ENCODE peak calls at places on chromosomes 6 and 20, in eight cellular contexts. One of them, this sample, is unnamed.

GRCh38 chr6:39493717-39494116 is 171.2 kb upstream of the KCNK16 start:
- DNase-seq in transverse colon: no peak
- DNase-seq in hepatocyte: no peak
- DNase-seq in NT2/D1: no peak
- DNase-seq in upper lobe of right lung: no peak
- DNase-seq in mucosa of descending colon: no peak
- DNase-seq in GM23338: no peak
- DNase-seq in thyroid gland: no peak
- DNase-seq in this sample: no peak

GRCh38 chr6:67328269-67328668 is 1306.8 kb upstream of the ADGRB3 start:
- DNase-seq in NT2/D1: no peak
- DNase-seq in GM23338: no peak
- DNase-seq in upper lobe of right lung: no peak
- DNase-seq in transverse colon: no peak
- DNase-seq in thyroid gland: no peak
- DNase-seq in hepatocyte: no peak
- DNase-seq in mucosa of descending colon: no peak
- DNase-seq in this sample: no peak

GRCh38 chr20:53080969-53081871 is 109.1 kb downstream of the TSHZ2 start:
- DNase-seq in upper lobe of right lung: no peak
- DNase-seq in transverse colon: peak; percentile 20
- DNase-seq in mucosa of descending colon: peak; percentile 45
- DNase-seq in GM23338: no peak
- DNase-seq in thyroid gland: no peak
- DNase-seq in NT2/D1: no peak
- DNase-seq in hepatocyte: peak; percentile 69
- DNase-seq in this sample: peak; percentile 39

GRCh38 chr6:100577425-100577824 is 112.7 kb upstream of the SIM1 start:
- DNase-seq in mucosa of descending colon: no peak
- DNase-seq in NT2/D1: no peak
- DNase-seq in GM23338: no peak
- DNase-seq in thyroid gland: no peak
- DNase-seq in transverse colon: no peak
- DNase-seq in hepatocyte: no peak
- DNase-seq in upper lobe of right lung: no peak
- DNase-seq in this sample: no peak

GRCh38 chr6:20873425-20874190 is 339.4 kb downstream of the CDKAL1 start:
- DNase-seq in upper lobe of right lung: no peak
- DNase-seq in NT2/D1: no peak
- DNase-seq in GM23338: peak; percentile 62
- DNase-seq in transverse colon: no peak
- DNase-seq in mucosa of descending colon: no peak
- DNase-seq in hepatocyte: no peak
- DNase-seq in thyroid gland: no peak
- DNase-seq in this sample: no peak

GRCh38 chr20:54188132-54188835 is 14.5 kb upstream of the CYP24A1 start:
- DNase-seq in thyroid gland: no peak
- DNase-seq in mucosa of descending colon: no peak
- DNase-seq in upper lobe of right lung: no peak
- DNase-seq in hepatocyte: no peak
- DNase-seq in NT2/D1: no peak
- DNase-seq in GM23338: no peak
- DNase-seq in transverse colon: no peak
- DNase-seq in this sample: no peak

GRCh38 chr6:47631248-47632196 is 66.9 kb upstream of the ADGRF4 start:
- DNase-seq in hepatocyte: peak; percentile 55
- DNase-seq in transverse colon: no peak
- DNase-seq in GM23338: peak; percentile 85
- DNase-seq in thyroid gland: no peak
- DNase-seq in mucosa of descending colon: no peak
- DNase-seq in upper lobe of right lung: no peak
- DNase-seq in NT2/D1: no peak
- DNase-seq in this sample: no peak

GRCh38 chr6:121430514-121431460 is 4.7 kb upstream of the GJA1 start:
- DNase-seq in upper lobe of right lung: no peak
- DNase-seq in GM23338: peak; percentile 70
- DNase-seq in transverse colon: no peak
- DNase-seq in mucosa of descending colon: no peak
- DNase-seq in thyroid gland: no peak
- DNase-seq in NT2/D1: peak; percentile 54
- DNase-seq in hepatocyte: peak; percentile 59
- DNase-seq in this sample: no peak

GRCh38 chr6:125846292-125847024 is 55.7 kb downstream of the NCOA7 start:
- DNase-seq in GM23338: no peak
- DNase-seq in upper lobe of right lung: no peak
- DNase-seq in NT2/D1: no peak
- DNase-seq in mucosa of descending colon: no peak
- DNase-seq in thyroid gland: no peak
- DNase-seq in transverse colon: no peak
- DNase-seq in hepatocyte: no peak
- DNase-seq in this sample: no peak

GRCh38 chr6:142210606-142211005 is 63.5 kb downstream of the VTA1 start:
- DNase-seq in thyroid gland: no peak
- DNase-seq in NT2/D1: no peak
- DNase-seq in hepatocyte: no peak
- DNase-seq in mucosa of descending colon: no peak
- DNase-seq in GM23338: no peak
- DNase-seq in upper lobe of right lung: no peak
- DNase-seq in transverse colon: no peak
- DNase-seq in this sample: no peak

GRCh38 chr20:53004267-53004813 is 32.2 kb downstream of the TSHZ2 start:
- DNase-seq in mucosa of descending colon: no peak
- DNase-seq in GM23338: no peak
- DNase-seq in transverse colon: no peak
- DNase-seq in upper lobe of right lung: no peak
- DNase-seq in thyroid gland: no peak
- DNase-seq in NT2/D1: no peak
- DNase-seq in hepatocyte: no peak
- DNase-seq in this sample: no peak

GRCh38 chr6:72968704-72969103 is 256.6 kb downstream of the KHDC1L start:
- DNase-seq in mucosa of descending colon: no peak
- DNase-seq in hepatocyte: peak; percentile 13
- DNase-seq in thyroid gland: no peak
- DNase-seq in NT2/D1: no peak
- DNase-seq in transverse colon: no peak
- DNase-seq in GM23338: no peak
- DNase-seq in upper lobe of right lung: no peak
- DNase-seq in this sample: peak; percentile 81

GRCh38 chr20:16284385-16285100 is 288.7 kb downstream of the KIF16B start:
- DNase-seq in hepatocyte: no peak
- DNase-seq in NT2/D1: no peak
- DNase-seq in transverse colon: no peak
- DNase-seq in GM23338: no peak
- DNase-seq in mucosa of descending colon: no peak
- DNase-seq in thyroid gland: no peak
- DNase-seq in upper lobe of right lung: no peak
- DNase-seq in this sample: no peak

GRCh38 chr20:21503345-21503744 is 10.5 kb downstream of the NKX2-2 start:
- DNase-seq in upper lobe of right lung: no peak
- DNase-seq in NT2/D1: no peak
- DNase-seq in thyroid gland: no peak
- DNase-seq in hepatocyte: no peak
- DNase-seq in transverse colon: no peak
- DNase-seq in mucosa of descending colon: no peak
- DNase-seq in GM23338: no peak
- DNase-seq in this sample: no peak

GRCh38 chr20:46242390-46242789 is 65.9 kb downstream of the CDH22 start:
- DNase-seq in thyroid gland: no peak
- DNase-seq in NT2/D1: no peak
- DNase-seq in mucosa of descending colon: no peak
- DNase-seq in GM23338: no peak
- DNase-seq in upper lobe of right lung: no peak
- DNase-seq in hepatocyte: no peak
- DNase-seq in transverse colon: no peak
- DNase-seq in this sample: no peak

GRCh38 chr6:43310137-43310536 is 1.5 kb upstream of the CRIP3 start:
- DNase-seq in transverse colon: no peak
- DNase-seq in upper lobe of right lung: no peak
- DNase-seq in NT2/D1: no peak
- DNase-seq in GM23338: no peak
- DNase-seq in hepatocyte: no peak
- DNase-seq in mucosa of descending colon: no peak
- DNase-seq in thyroid gland: no peak
- DNase-seq in this sample: no peak

GRCh38 chr6:43317968-43318367 is 9.3 kb upstream of the CRIP3 start:
- DNase-seq in transverse colon: no peak
- DNase-seq in hepatocyte: no peak
- DNase-seq in NT2/D1: no peak
- DNase-seq in GM23338: no peak
- DNase-seq in mucosa of descending colon: no peak
- DNase-seq in upper lobe of right lung: no peak
- DNase-seq in thyroid gland: no peak
- DNase-seq in this sample: no peak

GRCh38 chr6:43310624-43311023 is 2.0 kb upstream of the CRIP3 start:
- DNase-seq in GM23338: no peak
- DNase-seq in thyroid gland: no peak
- DNase-seq in upper lobe of right lung: no peak
- DNase-seq in hepatocyte: no peak
- DNase-seq in mucosa of descending colon: no peak
- DNase-seq in NT2/D1: no peak
- DNase-seq in transverse colon: no peak
- DNase-seq in this sample: no peak

GRCh38 chr6:43311681-43312080 is 3.1 kb upstream of the CRIP3 start:
- DNase-seq in GM23338: no peak
- DNase-seq in upper lobe of right lung: no peak
- DNase-seq in thyroid gland: no peak
- DNase-seq in NT2/D1: no peak
- DNase-seq in transverse colon: no peak
- DNase-seq in mucosa of descending colon: no peak
- DNase-seq in hepatocyte: no peak
- DNase-seq in this sample: no peak

DNA sequence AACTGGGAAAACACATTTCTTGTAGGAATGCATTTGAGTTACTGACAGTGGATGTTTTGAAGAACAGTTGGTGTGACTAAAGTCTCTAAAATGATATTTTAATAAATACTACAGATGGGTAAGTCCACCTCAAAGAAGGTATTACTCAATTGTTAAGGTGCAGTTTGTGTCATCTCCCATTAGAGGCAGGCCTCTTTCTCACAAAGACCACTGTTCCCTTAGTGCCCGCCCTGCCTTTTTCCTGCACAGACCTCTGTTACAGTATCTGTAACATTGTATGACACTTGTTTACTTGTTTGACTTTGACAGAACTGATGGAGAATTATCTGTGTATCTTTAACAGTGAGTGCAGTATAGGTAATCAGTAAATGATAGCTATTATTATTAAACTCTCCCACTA is 5.2 kb upstream of the CRIP3 start:
- DNase-seq in transverse colon: no peak
- DNase-seq in GM23338: no peak
- DNase-seq in thyroid gland: no peak
- DNase-seq in hepatocyte: no peak
- DNase-seq in NT2/D1: no peak
- DNase-seq in mucosa of descending colon: no peak
- DNase-seq in upper lobe of right lung: no peak
- DNase-seq in this sample: no peak
- H3K4me1 ChIP-seq in transverse colon: no peaks in the 10 kb centered on the region
- H3K4me1 ChIP-seq in GM23338: peaks cover 16% of the 10 kb centered on the region
- H3K4me1 ChIP-seq in thyroid gland: peaks cover 3% of the 10 kb centered on the region
- H3K4me1 ChIP-seq in hepatocyte: peaks cover 2% of the 10 kb centered on the region
- H3K4me1 ChIP-seq in NT2/D1: no peaks in the 10 kb centered on the region
- H3K4me1 ChIP-seq in mucosa of descending colon: no peaks in the 10 kb centered on the region
- H3K4me1 ChIP-seq in upper lobe of right lung: peaks cover 7% of the 10 kb centered on the region
- H3K4me1 ChIP-seq in this sample: no peaks in the 10 kb centered on the region

DNA sequence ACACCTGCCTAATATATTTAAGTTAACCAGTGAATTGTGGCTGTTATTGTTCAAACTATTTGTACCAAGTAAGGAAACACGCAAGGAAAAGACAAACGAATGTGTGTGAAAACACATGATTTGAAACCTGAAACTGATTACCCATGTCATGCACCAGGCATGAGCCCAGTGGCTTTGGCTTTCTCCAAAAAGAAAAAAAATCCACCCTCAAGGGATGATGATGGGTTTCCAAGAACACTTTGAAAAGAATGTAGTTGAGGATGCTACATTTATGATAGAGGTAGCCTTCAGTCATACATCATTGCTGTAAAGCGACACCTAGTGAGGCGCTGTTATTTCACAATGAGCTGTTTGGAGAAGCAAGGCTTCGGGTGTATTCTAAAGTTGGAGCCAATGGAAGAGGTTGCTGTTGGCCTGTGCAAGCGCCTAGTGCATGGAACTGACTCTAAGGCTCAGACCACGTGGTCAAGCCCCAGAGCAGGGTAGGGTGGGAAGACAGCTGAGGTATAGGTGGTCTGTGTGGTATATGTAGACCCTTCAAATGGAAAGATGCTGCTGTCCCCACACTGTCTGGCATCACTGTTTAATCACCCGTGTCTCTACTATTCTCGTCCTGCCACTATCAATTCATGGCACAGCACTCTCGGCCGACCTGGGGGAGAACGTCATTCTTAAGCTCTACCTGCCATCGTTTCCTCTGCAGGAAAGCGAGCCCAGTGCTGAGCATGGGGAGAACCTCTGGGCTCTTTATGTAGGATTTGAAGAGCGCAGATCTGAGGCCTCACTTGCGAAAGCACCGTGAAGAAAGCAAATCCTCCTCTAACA is 124.7 kb downstream of the SCML4 start:
- DNase-seq in NT2/D1: no peak
- DNase-seq in thyroid gland: no peak
- DNase-seq in mucosa of descending colon: no peak
- DNase-seq in hepatocyte: no peak
- DNase-seq in upper lobe of right lung: no peak
- DNase-seq in GM23338: no peak
- DNase-seq in transverse colon: no peak
- DNase-seq in this sample: no peak
- H3K4me1 ChIP-seq in NT2/D1: peaks cover 3% of the 10 kb centered on the region
- H3K4me1 ChIP-seq in thyroid gland: no peaks in the 10 kb centered on the region
- H3K4me1 ChIP-seq in mucosa of descending colon: no peaks in the 10 kb centered on the region
- H3K4me1 ChIP-seq in hepatocyte: no peaks in the 10 kb centered on the region
- H3K4me1 ChIP-seq in upper lobe of right lung: no peaks in the 10 kb centered on the region
- H3K4me1 ChIP-seq in GM23338: peaks cover 17% of the 10 kb centered on the region
- H3K4me1 ChIP-seq in transverse colon: no peaks in the 10 kb centered on the region
- H3K4me1 ChIP-seq in this sample: no peaks in the 10 kb centered on the region

GRCh38 chr6:10315034-10315433 is 99.8 kb downstream of the TFAP2A start:
- DNase-seq in GM23338: peak; percentile 84
- DNase-seq in upper lobe of right lung: no peak
- DNase-seq in transverse colon: no peak
- DNase-seq in thyroid gland: no peak
- DNase-seq in NT2/D1: peak; percentile 65
- DNase-seq in hepatocyte: no peak
- DNase-seq in mucosa of descending colon: no peak
- DNase-seq in this sample: no peak
- H3K4me1 ChIP-seq in GM23338: peaks cover 67% of the 10 kb centered on the region
- H3K4me1 ChIP-seq in upper lobe of right lung: no peaks in the 10 kb centered on the region
- H3K4me1 ChIP-seq in transverse colon: no peaks in the 10 kb centered on the region
- H3K4me1 ChIP-seq in thyroid gland: no peaks in the 10 kb centered on the region
- H3K4me1 ChIP-seq in NT2/D1: peaks cover 3% of the 10 kb centered on the region
- H3K4me1 ChIP-seq in hepatocyte: peaks cover 11% of the 10 kb centered on the region
- H3K4me1 ChIP-seq in mucosa of descending colon: no peaks in the 10 kb centered on the region
- H3K4me1 ChIP-seq in this sample: peaks cover 47% of the 10 kb centered on the region

DNA sequence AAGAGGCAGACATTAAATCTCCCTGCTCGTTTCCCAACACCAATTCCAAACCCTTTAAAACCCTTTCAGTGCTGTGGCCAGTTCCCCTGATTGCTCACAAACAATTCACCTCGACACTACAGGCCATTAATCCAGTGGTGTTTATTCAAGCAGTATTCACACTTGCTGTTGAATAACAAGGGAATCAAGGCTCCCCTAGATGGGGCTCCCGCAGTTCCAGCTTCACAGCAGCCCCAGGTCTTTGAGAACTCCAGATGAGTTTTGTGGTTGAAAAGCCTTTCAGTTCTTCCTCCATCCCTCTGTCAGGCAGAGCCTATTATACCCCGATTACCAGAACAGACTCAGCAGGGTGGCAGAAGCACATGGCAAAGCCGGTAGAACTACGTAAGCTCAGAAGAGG is 36.2 kb downstream of the JAG1 start:
- DNase-seq in GM23338: peak; percentile 88
- DNase-seq in NT2/D1: peak; percentile 93
- DNase-seq in upper lobe of right lung: no peak
- DNase-seq in hepatocyte: no peak
- DNase-seq in thyroid gland: no peak
- DNase-seq in mucosa of descending colon: no peak
- DNase-seq in transverse colon: no peak
- DNase-seq in this sample: no peak
- H3K4me1 ChIP-seq in GM23338: peaks cover 53% of the 10 kb centered on the region
- H3K4me1 ChIP-seq in NT2/D1: peaks cover 6% of the 10 kb centered on the region
- H3K4me1 ChIP-seq in upper lobe of right lung: peaks cover 24% of the 10 kb centered on the region
- H3K4me1 ChIP-seq in hepatocyte: peaks cover 4% of the 10 kb centered on the region
- H3K4me1 ChIP-seq in thyroid gland: peaks cover 52% of the 10 kb centered on the region
- H3K4me1 ChIP-seq in mucosa of descending colon: peaks cover 18% of the 10 kb centered on the region
- H3K4me1 ChIP-seq in transverse colon: peaks cover 17% of the 10 kb centered on the region
- H3K4me1 ChIP-seq in this sample: no peaks in the 10 kb centered on the region